ENCODE peak calls at places on chromosomes 12 and 14, in four cellular contexts. One of them, this sample, is unnamed.
A peak's percentile ranks its signal among the peaks of the same experiment; 100 is the strongest.

GRCh38 chr12:63008372-63008771 is 73.4 kb upstream of the PPM1H start:
- DNase-seq in SK-N-SH: no peak
- DNase-seq in neuronal stem cell: no peak
- DNase-seq in neural progenitor cell: no peak
- DNase-seq in this sample: no peak

GRCh38 chr14:99479903-99480855 is 480 bp downstream of the SETD3 start:
- DNase-seq in neural progenitor cell: peak; percentile 75
- DNase-seq in neuronal stem cell: peak; percentile 48
- DNase-seq in SK-N-SH: peak; percentile 61
- DNase-seq in this sample: peak; percentile 75

GRCh38 chr12:94636462-94637085 is 13.8 kb downstream of the TMCC3 start:
- DNase-seq in neural progenitor cell: no peak
- DNase-seq in SK-N-SH: no peak
- DNase-seq in neuronal stem cell: no peak
- DNase-seq in this sample: no peak

GRCh38 chr12:121968880-121969279 is 50.5 kb downstream of the CFAP251 start:
- DNase-seq in SK-N-SH: no peak
- DNase-seq in neural progenitor cell: no peak
- DNase-seq in neuronal stem cell: no peak
- DNase-seq in this sample: peak; percentile 35

GRCh38 chr14:97703006-97703760 is 906.0 kb downstream of the VRK1 start:
- DNase-seq in neuronal stem cell: no peak
- DNase-seq in SK-N-SH: no peak
- DNase-seq in neural progenitor cell: no peak
- DNase-seq in this sample: no peak

GRCh38 chr14:54866588-54866987 is 36.0 kb downstream of the GCH1 start:
- DNase-seq in SK-N-SH: no peak
- DNase-seq in neural progenitor cell: no peak
- DNase-seq in neuronal stem cell: no peak
- DNase-seq in this sample: no peak

GRCh38 chr14:105484069-105484996 is 2.4 kb upstream of the CRIP1 start:
- DNase-seq in neural progenitor cell: peak; percentile 45
- DNase-seq in SK-N-SH: no peak
- DNase-seq in neuronal stem cell: no peak
- DNase-seq in this sample: peak; percentile 70

GRCh38 chr12:87259405-87259804 is 769.8 kb downstream of the C12orf50 start:
- DNase-seq in SK-N-SH: no peak
- DNase-seq in neuronal stem cell: no peak
- DNase-seq in neural progenitor cell: no peak
- DNase-seq in this sample: no peak

GRCh38 chr12:50641566-50641965 is 122.3 kb upstream of the ATF1 start:
- DNase-seq in SK-N-SH: no peak
- DNase-seq in neuronal stem cell: no peak
- DNase-seq in neural progenitor cell: no peak
- DNase-seq in this sample: no peak

GRCh38 chr12:60070541-60070940 is 474.7 kb downstream of the SLC16A7 start:
- DNase-seq in neuronal stem cell: no peak
- DNase-seq in neural progenitor cell: no peak
- DNase-seq in SK-N-SH: no peak
- DNase-seq in this sample: no peak

GRCh38 chr12:116922194-116922897 is 11.6 kb downstream of the FBXW8 start:
- DNase-seq in neural progenitor cell: no peak
- DNase-seq in neuronal stem cell: no peak
- DNase-seq in SK-N-SH: no peak
- DNase-seq in this sample: no peak

GRCh38 chr12:581746-582145 is 81.5 kb downstream of the NINJ2 start:
- DNase-seq in neuronal stem cell: no peak
- DNase-seq in SK-N-SH: no peak
- DNase-seq in neural progenitor cell: no peak
- DNase-seq in this sample: peak; percentile 25

GRCh38 chr12:578743-579449 is 84.3 kb downstream of the NINJ2 start:
- DNase-seq in neuronal stem cell: no peak
- DNase-seq in neural progenitor cell: no peak
- DNase-seq in SK-N-SH: no peak
- DNase-seq in this sample: no peak

GRCh38 chr12:581321-581720 is 81.9 kb downstream of the NINJ2 start:
- DNase-seq in neuronal stem cell: no peak
- DNase-seq in neural progenitor cell: no peak
- DNase-seq in SK-N-SH: no peak
- DNase-seq in this sample: peak; percentile 63

GRCh38 chr12:580813-581212 is 82.4 kb downstream of the NINJ2 start:
- DNase-seq in neuronal stem cell: no peak
- DNase-seq in neural progenitor cell: no peak
- DNase-seq in SK-N-SH: no peak
- DNase-seq in this sample: no peak

DNA sequence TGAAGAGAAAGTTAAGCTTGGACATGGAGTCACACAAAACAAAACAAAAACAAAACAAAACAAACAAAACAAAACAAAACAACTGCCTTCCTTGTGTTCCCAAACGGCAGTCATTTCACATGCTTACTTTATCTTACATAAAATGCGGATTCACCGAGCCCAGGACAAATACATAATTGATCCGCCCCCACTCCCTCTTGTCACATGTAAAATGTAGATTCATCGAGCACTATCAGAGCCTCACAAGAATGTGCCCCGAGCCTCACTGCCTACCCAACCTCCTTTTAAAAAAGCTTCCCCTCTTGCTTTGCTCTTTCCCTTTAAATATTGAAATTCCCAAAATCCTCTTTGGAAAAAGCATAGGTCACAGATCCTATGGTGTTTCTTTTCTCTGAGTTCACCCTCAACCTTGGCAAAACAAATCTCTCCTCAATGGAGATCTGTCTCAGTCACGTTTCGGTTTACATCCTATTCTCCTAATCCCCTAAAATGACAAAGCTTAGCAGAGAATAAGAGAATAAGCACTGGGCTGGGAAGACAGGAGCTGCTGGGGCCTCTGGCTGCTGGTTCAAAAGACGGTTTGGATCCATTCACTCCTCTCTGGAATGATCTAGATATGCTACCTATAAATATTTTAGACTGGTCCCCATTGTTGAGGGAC is 83.7 kb downstream of the NINJ2 start:
- DNase-seq in neuronal stem cell: no peak
- DNase-seq in SK-N-SH: no peak
- DNase-seq in neural progenitor cell: peak; percentile 58
- DNase-seq in this sample: no peak
- H3K4me3 ChIP-seq in neuronal stem cell: no peak overlapping the region
- H3K4me3 ChIP-seq in SK-N-SH: no peak overlapping the region
- H3K4me3 ChIP-seq in neural progenitor cell: peak overlapping the region; percentile 7
- H3K4me3 ChIP-seq in this sample: no peak overlapping the region

GRCh38 chr12:130521375-130522124 is 183.9 kb downstream of the PIWIL1 start:
- DNase-seq in neural progenitor cell: peak; percentile 50
- DNase-seq in SK-N-SH: no peak
- DNase-seq in neuronal stem cell: no peak
- DNase-seq in this sample: no peak

GRCh38 chr12:130520784-130521183 is 183.1 kb downstream of the PIWIL1 start:
- DNase-seq in neuronal stem cell: no peak
- DNase-seq in neural progenitor cell: no peak
- DNase-seq in SK-N-SH: no peak
- DNase-seq in this sample: no peak

GRCh38 chr12:130513572-130513971 is 175.9 kb downstream of the PIWIL1 start:
- DNase-seq in SK-N-SH: no peak
- DNase-seq in neuronal stem cell: no peak
- DNase-seq in neural progenitor cell: no peak
- DNase-seq in this sample: no peak

GRCh38 chr12:130514149-130514551 is 176.5 kb downstream of the PIWIL1 start:
- DNase-seq in SK-N-SH: peak; percentile 45
- DNase-seq in neural progenitor cell: peak; percentile 49
- DNase-seq in neuronal stem cell: no peak
- DNase-seq in this sample: no peak

DNA sequence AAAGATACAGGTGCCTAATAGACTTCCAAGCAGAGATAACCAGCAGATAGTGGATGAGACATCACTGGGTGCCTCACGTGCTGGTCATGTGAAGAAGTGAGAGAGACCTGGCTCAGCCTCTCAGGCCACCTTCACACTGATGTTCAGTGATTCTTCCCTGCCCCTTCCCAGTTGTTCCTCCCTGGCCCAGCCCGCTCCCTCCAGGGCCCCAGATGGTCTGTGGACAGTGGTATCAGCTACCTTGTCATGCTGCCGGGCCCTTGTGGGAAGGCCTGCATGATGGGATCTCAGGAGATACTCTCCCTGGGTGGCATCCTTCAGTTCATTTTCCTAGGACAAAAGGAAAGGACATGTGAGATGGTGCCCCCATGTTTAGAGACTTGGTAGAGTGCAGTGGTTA is 179.9 kb downstream of the PIWIL1 start:
- DNase-seq in neuronal stem cell: no peak
- DNase-seq in neural progenitor cell: no peak
- DNase-seq in SK-N-SH: no peak
- DNase-seq in this sample: no peak
- H3K9me3 ChIP-seq in neuronal stem cell: no peaks in the 10 kb centered on the region
- H3K9me3 ChIP-seq in neural progenitor cell: no peaks in the 10 kb centered on the region
- H3K9me3 ChIP-seq in SK-N-SH: no peaks in the 10 kb centered on the region
- H3K9me3 ChIP-seq in this sample: no peaks in the 10 kb centered on the region

GRCh38 chr12:124679533-124680371 is 112.3 kb upstream of the NCOR2 start:
- DNase-seq in SK-N-SH: no peak
- DNase-seq in neural progenitor cell: no peak
- DNase-seq in neuronal stem cell: no peak
- DNase-seq in this sample: peak; percentile 61

GRCh38 chr12:124676725-124677462 is 109.5 kb upstream of the NCOR2 start:
- DNase-seq in neuronal stem cell: no peak
- DNase-seq in neural progenitor cell: no peak
- DNase-seq in SK-N-SH: no peak
- DNase-seq in this sample: no peak

GRCh38 chr12:124679047-124679446 is 111.6 kb upstream of the NCOR2 start:
- DNase-seq in neural progenitor cell: no peak
- DNase-seq in neuronal stem cell: no peak
- DNase-seq in SK-N-SH: no peak
- DNase-seq in this sample: no peak

GRCh38 chr12:124677552-124678356 is 110.3 kb upstream of the NCOR2 start:
- DNase-seq in SK-N-SH: no peak
- DNase-seq in neural progenitor cell: no peak
- DNase-seq in neuronal stem cell: no peak
- DNase-seq in this sample: peak; percentile 20

GRCh38 chr12:124678421-124678893 is 111.0 kb upstream of the NCOR2 start:
- DNase-seq in neuronal stem cell: no peak
- DNase-seq in neural progenitor cell: no peak
- DNase-seq in SK-N-SH: peak; percentile 57
- DNase-seq in this sample: no peak
- H3K4me3 ChIP-seq in neuronal stem cell: no peak overlapping the region
- H3K4me3 ChIP-seq in neural progenitor cell: no peak overlapping the region
- H3K4me3 ChIP-seq in SK-N-SH: no peak overlapping the region
- H3K4me3 ChIP-seq in this sample: no peak overlapping the region

DNA sequence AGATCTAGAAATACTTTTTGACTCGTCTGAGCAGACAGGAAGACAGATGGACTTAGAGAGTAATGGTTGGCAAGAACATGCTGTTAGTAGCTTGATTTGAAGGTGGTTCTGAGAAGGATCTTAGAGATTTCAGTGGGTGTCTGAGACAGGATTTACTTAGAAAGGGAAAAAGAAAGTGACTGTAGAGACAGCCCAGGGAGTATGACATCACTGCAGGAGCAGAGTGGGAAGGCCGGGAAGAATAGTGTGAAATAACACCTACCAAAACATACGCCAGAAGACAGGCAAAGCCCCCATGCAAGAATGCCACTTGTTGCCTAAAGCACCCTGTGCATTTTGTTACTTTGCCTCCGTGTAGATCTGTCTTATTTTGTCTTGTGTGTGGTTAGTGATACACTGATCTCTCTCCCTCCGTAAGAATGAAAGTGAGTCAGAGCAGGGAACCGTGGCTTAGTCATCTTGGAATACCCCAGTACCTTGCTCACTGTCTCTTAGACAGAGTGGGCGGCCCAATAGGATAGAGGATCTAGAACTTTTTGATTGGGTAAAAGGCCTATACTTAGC is 161.3 kb upstream of the IFNG-AS1 start:
- DNase-seq in neuronal stem cell: no peak
- DNase-seq in SK-N-SH: peak; percentile 14
- DNase-seq in neural progenitor cell: no peak
- DNase-seq in this sample: no peak
- H3K9me3 ChIP-seq in neuronal stem cell: no peaks in the 10 kb centered on the region
- H3K9me3 ChIP-seq in SK-N-SH: no peaks in the 10 kb centered on the region
- H3K9me3 ChIP-seq in neural progenitor cell: no peaks in the 10 kb centered on the region
- H3K9me3 ChIP-seq in this sample: no peaks in the 10 kb centered on the region

GRCh38 chr12:124153396-124153795 is 141.5 kb upstream of the RFLNA start:
- DNase-seq in neural progenitor cell: no peak
- DNase-seq in SK-N-SH: no peak
- DNase-seq in neuronal stem cell: no peak
- DNase-seq in this sample: no peak
- H3K4me3 ChIP-seq in neural progenitor cell: no peak overlapping the region
- H3K4me3 ChIP-seq in SK-N-SH: no peak overlapping the region
- H3K4me3 ChIP-seq in neuronal stem cell: no peak overlapping the region
- H3K4me3 ChIP-seq in this sample: no peak overlapping the region

This sample was measured in heart left ventricle.